ENCODE peak calls at places on chromosomes 5 and 9, in seven cellular contexts. One of them, this sample, is unnamed.

GRCh38 chr5:84518370-84518769 is 133.7 kb upstream of the EDIL3 start:
- DNase-seq in stimulated activated CD8-positive, alpha-beta memory T cell treated with anti-CD3 and anti-CD28 coated beads, Interleukin-4, amount 100 ng/mL, for 4 hours: no peak
- DNase-seq in activated T-cell treated with anti-CD3 and anti-CD28 coated beads, Interleukin-2, amount 50 U/mL, for 72 hours: no peak
- DNase-seq in T follicular helper cell: no peak
- DNase-seq in OCI-LY7: no peak
- DNase-seq in CD4-positive, CD25-positive, alpha-beta regulatory T cell: no peak
- DNase-seq in AG08395: no peak
- DNase-seq in this sample: no peak

GRCh38 chr5:171315386-171315891 is 6.4 kb downstream of the TLX3 start:
- DNase-seq in stimulated activated CD8-positive, alpha-beta memory T cell treated with anti-CD3 and anti-CD28 coated beads, Interleukin-4, amount 100 ng/mL, for 4 hours: no peak
- DNase-seq in activated T-cell treated with anti-CD3 and anti-CD28 coated beads, Interleukin-2, amount 50 U/mL, for 72 hours: no peak
- DNase-seq in T follicular helper cell: no peak
- DNase-seq in OCI-LY7: no peak
- DNase-seq in CD4-positive, CD25-positive, alpha-beta regulatory T cell: no peak
- DNase-seq in AG08395: no peak
- DNase-seq in this sample: no peak

GRCh38 chr9:37191403-37192089 is 71.2 kb downstream of the ZCCHC7 start:
- DNase-seq in stimulated activated CD8-positive, alpha-beta memory T cell treated with anti-CD3 and anti-CD28 coated beads, Interleukin-4, amount 100 ng/mL, for 4 hours: no peak
- DNase-seq in activated T-cell treated with anti-CD3 and anti-CD28 coated beads, Interleukin-2, amount 50 U/mL, for 72 hours: no peak
- DNase-seq in T follicular helper cell: no peak
- DNase-seq in OCI-LY7: peak
- DNase-seq in CD4-positive, CD25-positive, alpha-beta regulatory T cell: no peak
- DNase-seq in AG08395: no peak
- DNase-seq in this sample: no peak

GRCh38 chr9:599933-600461 is 241.5 kb upstream of the DMRT1 start:
- DNase-seq in stimulated activated CD8-positive, alpha-beta memory T cell treated with anti-CD3 and anti-CD28 coated beads, Interleukin-4, amount 100 ng/mL, for 4 hours: no peak
- DNase-seq in activated T-cell treated with anti-CD3 and anti-CD28 coated beads, Interleukin-2, amount 50 U/mL, for 72 hours: no peak
- DNase-seq in T follicular helper cell: no peak
- DNase-seq in OCI-LY7: no peak
- DNase-seq in CD4-positive, CD25-positive, alpha-beta regulatory T cell: no peak
- DNase-seq in AG08395: no peak
- DNase-seq in this sample: no peak

GRCh38 chr9:136387217-136387616 is 12.8 kb downstream of the SNAPC4 start:
- DNase-seq in stimulated activated CD8-positive, alpha-beta memory T cell treated with anti-CD3 and anti-CD28 coated beads, Interleukin-4, amount 100 ng/mL, for 4 hours: no peak
- DNase-seq in activated T-cell treated with anti-CD3 and anti-CD28 coated beads, Interleukin-2, amount 50 U/mL, for 72 hours: no peak
- DNase-seq in T follicular helper cell: no peak
- DNase-seq in OCI-LY7: no peak
- DNase-seq in CD4-positive, CD25-positive, alpha-beta regulatory T cell: no peak
- DNase-seq in AG08395: no peak
- DNase-seq in this sample: no peak

GRCh38 chr5:135441919-135442318 is 5.2 kb downstream of the DCANP1 start:
- DNase-seq in stimulated activated CD8-positive, alpha-beta memory T cell treated with anti-CD3 and anti-CD28 coated beads, Interleukin-4, amount 100 ng/mL, for 4 hours: no peak
- DNase-seq in activated T-cell treated with anti-CD3 and anti-CD28 coated beads, Interleukin-2, amount 50 U/mL, for 72 hours: no peak
- DNase-seq in T follicular helper cell: no peak
- DNase-seq in OCI-LY7: no peak
- DNase-seq in CD4-positive, CD25-positive, alpha-beta regulatory T cell: no peak
- DNase-seq in AG08395: no peak
- DNase-seq in this sample: no peak

GRCh38 chr5:6752236-6752635 is 39.0 kb downstream of the TENT4A start:
- DNase-seq in stimulated activated CD8-positive, alpha-beta memory T cell treated with anti-CD3 and anti-CD28 coated beads, Interleukin-4, amount 100 ng/mL, for 4 hours: no peak
- DNase-seq in activated T-cell treated with anti-CD3 and anti-CD28 coated beads, Interleukin-2, amount 50 U/mL, for 72 hours: no peak
- DNase-seq in T follicular helper cell: no peak
- DNase-seq in OCI-LY7: no peak
- DNase-seq in CD4-positive, CD25-positive, alpha-beta regulatory T cell: no peak
- DNase-seq in AG08395: no peak
- DNase-seq in this sample: no peak

GRCh38 chr5:176436641-176437040 is 11.5 kb upstream of the FAF2 start:
- DNase-seq in stimulated activated CD8-positive, alpha-beta memory T cell treated with anti-CD3 and anti-CD28 coated beads, Interleukin-4, amount 100 ng/mL, for 4 hours: no peak
- DNase-seq in activated T-cell treated with anti-CD3 and anti-CD28 coated beads, Interleukin-2, amount 50 U/mL, for 72 hours: no peak
- DNase-seq in T follicular helper cell: no peak
- DNase-seq in OCI-LY7: peak
- DNase-seq in CD4-positive, CD25-positive, alpha-beta regulatory T cell: no peak
- DNase-seq in AG08395: peak
- DNase-seq in this sample: no peak

GRCh38 chr9:93567271-93567959 is 9.0 kb upstream of the PHF2 start:
- DNase-seq in stimulated activated CD8-positive, alpha-beta memory T cell treated with anti-CD3 and anti-CD28 coated beads, Interleukin-4, amount 100 ng/mL, for 4 hours: no peak
- DNase-seq in activated T-cell treated with anti-CD3 and anti-CD28 coated beads, Interleukin-2, amount 50 U/mL, for 72 hours: no peak
- DNase-seq in T follicular helper cell: no peak
- DNase-seq in OCI-LY7: peak
- DNase-seq in CD4-positive, CD25-positive, alpha-beta regulatory T cell: peak
- DNase-seq in AG08395: no peak
- DNase-seq in this sample: no peak

GRCh38 chr9:86637515-86637914 is 283.3 kb upstream of the TUT7 start:
- DNase-seq in stimulated activated CD8-positive, alpha-beta memory T cell treated with anti-CD3 and anti-CD28 coated beads, Interleukin-4, amount 100 ng/mL, for 4 hours: no peak
- DNase-seq in activated T-cell treated with anti-CD3 and anti-CD28 coated beads, Interleukin-2, amount 50 U/mL, for 72 hours: peak
- DNase-seq in T follicular helper cell: no peak
- DNase-seq in OCI-LY7: peak
- DNase-seq in CD4-positive, CD25-positive, alpha-beta regulatory T cell: no peak
- DNase-seq in AG08395: peak
- DNase-seq in this sample: no peak

GRCh38 chr5:141951341-141951781 is 6.6 kb downstream of the PCDH12 start:
- DNase-seq in stimulated activated CD8-positive, alpha-beta memory T cell treated with anti-CD3 and anti-CD28 coated beads, Interleukin-4, amount 100 ng/mL, for 4 hours: no peak
- DNase-seq in activated T-cell treated with anti-CD3 and anti-CD28 coated beads, Interleukin-2, amount 50 U/mL, for 72 hours: peak
- DNase-seq in T follicular helper cell: no peak
- DNase-seq in OCI-LY7: peak
- DNase-seq in CD4-positive, CD25-positive, alpha-beta regulatory T cell: no peak
- DNase-seq in AG08395: no peak
- DNase-seq in this sample: no peak

GRCh38 chr5:95841914-95842812 is 19.6 kb upstream of the GLRX start:
- DNase-seq in stimulated activated CD8-positive, alpha-beta memory T cell treated with anti-CD3 and anti-CD28 coated beads, Interleukin-4, amount 100 ng/mL, for 4 hours: no peak
- DNase-seq in activated T-cell treated with anti-CD3 and anti-CD28 coated beads, Interleukin-2, amount 50 U/mL, for 72 hours: no peak
- DNase-seq in T follicular helper cell: no peak
- DNase-seq in OCI-LY7: no peak
- DNase-seq in CD4-positive, CD25-positive, alpha-beta regulatory T cell: no peak
- DNase-seq in AG08395: peak
- DNase-seq in this sample: no peak

GRCh38 chr5:42026446-42026845 is 101.4 kb downstream of the FBXO4 start:
- DNase-seq in stimulated activated CD8-positive, alpha-beta memory T cell treated with anti-CD3 and anti-CD28 coated beads, Interleukin-4, amount 100 ng/mL, for 4 hours: no peak
- DNase-seq in activated T-cell treated with anti-CD3 and anti-CD28 coated beads, Interleukin-2, amount 50 U/mL, for 72 hours: no peak
- DNase-seq in T follicular helper cell: no peak
- DNase-seq in OCI-LY7: no peak
- DNase-seq in CD4-positive, CD25-positive, alpha-beta regulatory T cell: no peak
- DNase-seq in AG08395: no peak
- DNase-seq in this sample: no peak

GRCh38 chr9:137302176-137303030 is at the start of gene NRARP:
- DNase-seq in stimulated activated CD8-positive, alpha-beta memory T cell treated with anti-CD3 and anti-CD28 coated beads, Interleukin-4, amount 100 ng/mL, for 4 hours: peak
- DNase-seq in activated T-cell treated with anti-CD3 and anti-CD28 coated beads, Interleukin-2, amount 50 U/mL, for 72 hours: peak
- DNase-seq in T follicular helper cell: peak
- DNase-seq in OCI-LY7: peak
- DNase-seq in CD4-positive, CD25-positive, alpha-beta regulatory T cell: peak
- DNase-seq in AG08395: peak
- DNase-seq in this sample: peak

GRCh38 chr5:120684213-120684612 is 220.1 kb downstream of the PRR16 start:
- DNase-seq in stimulated activated CD8-positive, alpha-beta memory T cell treated with anti-CD3 and anti-CD28 coated beads, Interleukin-4, amount 100 ng/mL, for 4 hours: no peak
- DNase-seq in activated T-cell treated with anti-CD3 and anti-CD28 coated beads, Interleukin-2, amount 50 U/mL, for 72 hours: no peak
- DNase-seq in T follicular helper cell: no peak
- DNase-seq in OCI-LY7: no peak
- DNase-seq in CD4-positive, CD25-positive, alpha-beta regulatory T cell: no peak
- DNase-seq in AG08395: peak
- DNase-seq in this sample: no peak

GRCh38 chr5:178284095-178284675 is 51.6 kb upstream of the PHYKPL start:
- DNase-seq in stimulated activated CD8-positive, alpha-beta memory T cell treated with anti-CD3 and anti-CD28 coated beads, Interleukin-4, amount 100 ng/mL, for 4 hours: no peak
- DNase-seq in activated T-cell treated with anti-CD3 and anti-CD28 coated beads, Interleukin-2, amount 50 U/mL, for 72 hours: no peak
- DNase-seq in T follicular helper cell: no peak
- DNase-seq in OCI-LY7: peak
- DNase-seq in CD4-positive, CD25-positive, alpha-beta regulatory T cell: no peak
- DNase-seq in AG08395: no peak
- DNase-seq in this sample: no peak

GRCh38 chr9:70003786-70004185 is 39.9 kb upstream of the MAMDC2 start:
- DNase-seq in stimulated activated CD8-positive, alpha-beta memory T cell treated with anti-CD3 and anti-CD28 coated beads, Interleukin-4, amount 100 ng/mL, for 4 hours: no peak
- DNase-seq in activated T-cell treated with anti-CD3 and anti-CD28 coated beads, Interleukin-2, amount 50 U/mL, for 72 hours: no peak
- DNase-seq in T follicular helper cell: no peak
- DNase-seq in OCI-LY7: no peak
- DNase-seq in CD4-positive, CD25-positive, alpha-beta regulatory T cell: no peak
- DNase-seq in AG08395: no peak
- DNase-seq in this sample: no peak

GRCh38 chr9:123318961-123319421 is 37.0 kb upstream of the CRB2 start:
- DNase-seq in stimulated activated CD8-positive, alpha-beta memory T cell treated with anti-CD3 and anti-CD28 coated beads, Interleukin-4, amount 100 ng/mL, for 4 hours: no peak
- DNase-seq in activated T-cell treated with anti-CD3 and anti-CD28 coated beads, Interleukin-2, amount 50 U/mL, for 72 hours: no peak
- DNase-seq in T follicular helper cell: no peak
- DNase-seq in OCI-LY7: no peak
- DNase-seq in CD4-positive, CD25-positive, alpha-beta regulatory T cell: no peak
- DNase-seq in AG08395: peak
- DNase-seq in this sample: no peak

GRCh38 chr5:125476888-125477585 is 730.6 kb upstream of the ZNF608 start:
- DNase-seq in stimulated activated CD8-positive, alpha-beta memory T cell treated with anti-CD3 and anti-CD28 coated beads, Interleukin-4, amount 100 ng/mL, for 4 hours: no peak
- DNase-seq in activated T-cell treated with anti-CD3 and anti-CD28 coated beads, Interleukin-2, amount 50 U/mL, for 72 hours: no peak
- DNase-seq in T follicular helper cell: no peak
- DNase-seq in OCI-LY7: no peak
- DNase-seq in CD4-positive, CD25-positive, alpha-beta regulatory T cell: no peak
- DNase-seq in AG08395: no peak
- DNase-seq in this sample: no peak

GRCh38 chr5:56633950-56634349 is 181.4 kb upstream of the MAP3K1 start:
- DNase-seq in stimulated activated CD8-positive, alpha-beta memory T cell treated with anti-CD3 and anti-CD28 coated beads, Interleukin-4, amount 100 ng/mL, for 4 hours: no peak
- DNase-seq in activated T-cell treated with anti-CD3 and anti-CD28 coated beads, Interleukin-2, amount 50 U/mL, for 72 hours: no peak
- DNase-seq in T follicular helper cell: no peak
- DNase-seq in OCI-LY7: no peak
- DNase-seq in CD4-positive, CD25-positive, alpha-beta regulatory T cell: no peak
- DNase-seq in AG08395: peak
- DNase-seq in this sample: no peak

GRCh38 chr5:167573274-167574127 is 717.9 kb upstream of the WWC1 start:
- DNase-seq in stimulated activated CD8-positive, alpha-beta memory T cell treated with anti-CD3 and anti-CD28 coated beads, Interleukin-4, amount 100 ng/mL, for 4 hours: no peak
- DNase-seq in activated T-cell treated with anti-CD3 and anti-CD28 coated beads, Interleukin-2, amount 50 U/mL, for 72 hours: no peak
- DNase-seq in T follicular helper cell: no peak
- DNase-seq in OCI-LY7: no peak
- DNase-seq in CD4-positive, CD25-positive, alpha-beta regulatory T cell: no peak
- DNase-seq in AG08395: peak
- DNase-seq in this sample: no peak

GRCh38 chr5:112366987-112367386 is 52.1 kb downstream of the EPB41L4A start:
- DNase-seq in stimulated activated CD8-positive, alpha-beta memory T cell treated with anti-CD3 and anti-CD28 coated beads, Interleukin-4, amount 100 ng/mL, for 4 hours: no peak
- DNase-seq in activated T-cell treated with anti-CD3 and anti-CD28 coated beads, Interleukin-2, amount 50 U/mL, for 72 hours: no peak
- DNase-seq in T follicular helper cell: no peak
- DNase-seq in OCI-LY7: peak
- DNase-seq in CD4-positive, CD25-positive, alpha-beta regulatory T cell: no peak
- DNase-seq in AG08395: peak
- DNase-seq in this sample: no peak

This sample was measured in esophagus squamous epithelium.